ENCODE peak calls at places on chromosomes 12 and 14, in eight cellular contexts. One of them, this sample, is unnamed. For H3K4me1, the result is how much of the 10 kb centered on the place peaks cover.

GRCh38 chr12:13652105-13652504 is 329.3 kb downstream of the GRIN2B start:
- DNase-seq in psoas muscle: no peak
- DNase-seq in right atrium auricular region: no peak
- DNase-seq in transverse colon: no peak
- DNase-seq in cardiac muscle cell: no peak
- DNase-seq in neural progenitor cell: no peak
- DNase-seq in HepG2: no peak
- DNase-seq in NT2/D1: no peak
- DNase-seq in this sample: no peak

GRCh38 chr14:68795602-68796417 is 2.9 kb upstream of the ZFP36L1 start:
- DNase-seq in right atrium auricular region: peak
- DNase-seq in NT2/D1: no peak
- DNase-seq in neural progenitor cell: peak
- DNase-seq in HepG2: peak
- DNase-seq in cardiac muscle cell: peak
- DNase-seq in psoas muscle: peak
- DNase-seq in transverse colon: peak
- DNase-seq in this sample: peak

GRCh38 chr14:91464615-91465205 is 45.4 kb downstream of the PPP4R3A start:
- DNase-seq in NT2/D1: no peak
- DNase-seq in right atrium auricular region: no peak
- DNase-seq in psoas muscle: no peak
- DNase-seq in cardiac muscle cell: no peak
- DNase-seq in transverse colon: no peak
- DNase-seq in HepG2: no peak
- DNase-seq in neural progenitor cell: peak
- DNase-seq in this sample: peak

GRCh38 chr12:18690653-18691052 is 47.2 kb downstream of the PLCZ1 start:
- DNase-seq in transverse colon: no peak
- DNase-seq in cardiac muscle cell: no peak
- DNase-seq in HepG2: no peak
- DNase-seq in NT2/D1: peak
- DNase-seq in right atrium auricular region: no peak
- DNase-seq in psoas muscle: no peak
- DNase-seq in neural progenitor cell: no peak
- DNase-seq in this sample: no peak

GRCh38 chr12:11059041-11059440 is 3.1 kb downstream of the TAS2R46 start:
- DNase-seq in right atrium auricular region: no peak
- DNase-seq in NT2/D1: no peak
- DNase-seq in HepG2: no peak
- DNase-seq in neural progenitor cell: no peak
- DNase-seq in transverse colon: no peak
- DNase-seq in psoas muscle: no peak
- DNase-seq in cardiac muscle cell: peak
- DNase-seq in this sample: no peak

GRCh38 chr12:62400135-62400534 is 66.5 kb upstream of the MON2 start:
- DNase-seq in transverse colon: no peak
- DNase-seq in neural progenitor cell: no peak
- DNase-seq in right atrium auricular region: no peak
- DNase-seq in NT2/D1: no peak
- DNase-seq in cardiac muscle cell: no peak
- DNase-seq in psoas muscle: no peak
- DNase-seq in HepG2: no peak
- DNase-seq in this sample: no peak

GRCh38 chr12:1848741-1849140 is 28.4 kb downstream of the LRTM2 start:
- DNase-seq in HepG2: no peak
- DNase-seq in cardiac muscle cell: no peak
- DNase-seq in psoas muscle: no peak
- DNase-seq in neural progenitor cell: no peak
- DNase-seq in NT2/D1: no peak
- DNase-seq in transverse colon: no peak
- DNase-seq in right atrium auricular region: no peak
- DNase-seq in this sample: no peak

GRCh38 chr12:119354187-119354586 is 19.7 kb downstream of the CCDC60 start:
- DNase-seq in neural progenitor cell: no peak
- DNase-seq in psoas muscle: no peak
- DNase-seq in right atrium auricular region: no peak
- DNase-seq in transverse colon: no peak
- DNase-seq in cardiac muscle cell: no peak
- DNase-seq in HepG2: no peak
- DNase-seq in NT2/D1: no peak
- DNase-seq in this sample: no peak

GRCh38 chr12:53948650-53949593 is 5.8 kb upstream of the HOXC12 start:
- DNase-seq in transverse colon: no peak
- DNase-seq in cardiac muscle cell: no peak
- DNase-seq in HepG2: peak
- DNase-seq in neural progenitor cell: no peak
- DNase-seq in NT2/D1: no peak
- DNase-seq in right atrium auricular region: no peak
- DNase-seq in psoas muscle: no peak
- DNase-seq in this sample: no peak

GRCh38 chr12:39332661-39333175 is 110.2 kb downstream of the KIF21A start:
- DNase-seq in right atrium auricular region: no peak
- DNase-seq in neural progenitor cell: no peak
- DNase-seq in HepG2: no peak
- DNase-seq in cardiac muscle cell: no peak
- DNase-seq in transverse colon: no peak
- DNase-seq in NT2/D1: no peak
- DNase-seq in psoas muscle: no peak
- DNase-seq in this sample: no peak

GRCh38 chr14:42047421-42048045 is 440.9 kb downstream of the LRFN5 start:
- DNase-seq in neural progenitor cell: no peak
- DNase-seq in transverse colon: no peak
- DNase-seq in cardiac muscle cell: no peak
- DNase-seq in psoas muscle: no peak
- DNase-seq in right atrium auricular region: no peak
- DNase-seq in NT2/D1: no peak
- DNase-seq in HepG2: no peak
- DNase-seq in this sample: peak

GRCh38 chr12:89694542-89694941 is 14.1 kb downstream of the ATP2B1 start:
- DNase-seq in cardiac muscle cell: no peak
- DNase-seq in transverse colon: no peak
- DNase-seq in neural progenitor cell: no peak
- DNase-seq in HepG2: no peak
- DNase-seq in psoas muscle: no peak
- DNase-seq in right atrium auricular region: no peak
- DNase-seq in NT2/D1: no peak
- DNase-seq in this sample: no peak

GRCh38 chr12:130202201-130202600 is 39.9 kb downstream of the FZD10 start:
- DNase-seq in NT2/D1: no peak
- DNase-seq in cardiac muscle cell: no peak
- DNase-seq in HepG2: no peak
- DNase-seq in neural progenitor cell: no peak
- DNase-seq in psoas muscle: no peak
- DNase-seq in right atrium auricular region: no peak
- DNase-seq in transverse colon: no peak
- DNase-seq in this sample: no peak

GRCh38 chr12:103742349-103742784 is 98.7 kb downstream of the NT5DC3 start:
- DNase-seq in psoas muscle: no peak
- DNase-seq in transverse colon: peak
- DNase-seq in HepG2: no peak
- DNase-seq in right atrium auricular region: no peak
- DNase-seq in neural progenitor cell: no peak
- DNase-seq in cardiac muscle cell: no peak
- DNase-seq in NT2/D1: no peak
- DNase-seq in this sample: no peak

DNA sequence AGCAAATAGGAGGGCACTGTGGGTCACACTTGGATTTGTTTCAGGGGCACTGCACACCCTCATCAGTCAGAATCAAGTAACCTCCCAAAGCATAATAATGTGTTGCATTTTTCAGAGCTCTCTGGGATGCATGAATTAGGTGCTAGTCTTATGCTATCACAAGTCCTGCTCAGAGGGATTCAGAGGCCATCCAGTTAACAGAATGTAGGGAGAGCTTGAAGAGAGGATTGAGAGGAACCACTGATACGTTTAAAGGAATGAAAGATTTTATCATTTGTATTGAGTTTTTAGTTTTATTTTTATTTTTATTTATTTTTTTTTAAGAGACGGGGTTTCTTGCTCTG is 44.6 kb downstream of the ANO6 start:
- DNase-seq in HepG2: no peak
- DNase-seq in transverse colon: no peak
- DNase-seq in NT2/D1: no peak
- DNase-seq in right atrium auricular region: no peak
- DNase-seq in neural progenitor cell: no peak
- DNase-seq in psoas muscle: no peak
- DNase-seq in cardiac muscle cell: no peak
- DNase-seq in this sample: no peak
- H3K4me1 ChIP-seq in HepG2: half or more
- H3K4me1 ChIP-seq in transverse colon: under half
- H3K4me1 ChIP-seq in NT2/D1: under half
- H3K4me1 ChIP-seq in right atrium auricular region: under half
- H3K4me1 ChIP-seq in neural progenitor cell: under half
- H3K4me1 ChIP-seq in psoas muscle: half or more
- H3K4me1 ChIP-seq in cardiac muscle cell: under half
- H3K4me1 ChIP-seq in this sample: under half

GRCh38 chr12:75479963-75480461 is 543 bp upstream of the GLIPR1 start:
- DNase-seq in neural progenitor cell: no peak
- DNase-seq in HepG2: no peak
- DNase-seq in psoas muscle: no peak
- DNase-seq in transverse colon: no peak
- DNase-seq in NT2/D1: no peak
- DNase-seq in cardiac muscle cell: no peak
- DNase-seq in right atrium auricular region: no peak
- DNase-seq in this sample: no peak

GRCh38 chr12:75481774-75482173 is 1.2 kb downstream of the GLIPR1 start:
- DNase-seq in neural progenitor cell: no peak
- DNase-seq in cardiac muscle cell: no peak
- DNase-seq in right atrium auricular region: no peak
- DNase-seq in transverse colon: peak
- DNase-seq in psoas muscle: no peak
- DNase-seq in HepG2: no peak
- DNase-seq in NT2/D1: no peak
- DNase-seq in this sample: no peak

GRCh38 chr12:75482636-75483035 is 2.1 kb downstream of the GLIPR1 start:
- DNase-seq in transverse colon: no peak
- DNase-seq in HepG2: no peak
- DNase-seq in right atrium auricular region: no peak
- DNase-seq in neural progenitor cell: no peak
- DNase-seq in NT2/D1: no peak
- DNase-seq in cardiac muscle cell: no peak
- DNase-seq in psoas muscle: no peak
- DNase-seq in this sample: no peak

GRCh38 chr12:75480469-75480949 is at the start of gene GLIPR1:
- DNase-seq in transverse colon: peak
- DNase-seq in neural progenitor cell: peak
- DNase-seq in HepG2: peak
- DNase-seq in psoas muscle: peak
- DNase-seq in cardiac muscle cell: no peak
- DNase-seq in right atrium auricular region: peak
- DNase-seq in NT2/D1: no peak
- DNase-seq in this sample: peak

DNA sequence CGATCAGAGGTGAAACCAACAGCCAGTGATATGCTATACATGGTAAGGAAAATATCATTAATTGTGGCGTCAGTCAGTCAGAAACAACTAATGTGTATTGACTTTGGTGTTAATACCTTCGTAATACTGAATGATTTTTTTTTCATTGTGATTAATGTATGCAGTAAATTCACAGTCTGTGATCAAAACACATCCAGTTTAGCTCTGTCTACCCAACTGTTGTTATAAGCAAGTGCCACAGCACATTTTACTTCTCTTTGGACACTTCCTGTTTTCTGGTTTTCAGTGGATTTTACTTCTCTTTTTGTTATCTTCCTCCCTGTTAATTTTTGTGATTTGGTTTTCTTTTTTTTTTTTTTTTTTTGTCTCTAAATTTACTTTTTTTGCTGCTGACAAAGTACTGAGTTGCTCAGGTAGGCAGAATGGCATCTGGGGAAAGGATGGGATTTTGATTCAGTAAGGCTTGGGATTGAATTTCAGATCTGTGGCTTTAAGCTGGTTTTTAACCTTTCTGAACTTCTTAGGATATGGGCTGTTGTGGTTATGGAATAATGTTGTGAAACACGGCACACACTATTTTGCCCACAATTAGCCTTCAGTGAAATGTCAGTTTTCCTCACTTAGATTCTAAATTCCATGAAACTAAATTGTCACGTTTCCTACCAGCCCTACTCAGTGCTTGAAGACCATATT is 604 bp downstream of the GLIPR1 start:
- DNase-seq in neural progenitor cell: no peak
- DNase-seq in NT2/D1: no peak
- DNase-seq in transverse colon: no peak
- DNase-seq in cardiac muscle cell: no peak
- DNase-seq in right atrium auricular region: no peak
- DNase-seq in HepG2: no peak
- DNase-seq in psoas muscle: no peak
- DNase-seq in this sample: no peak
- H3K4me1 ChIP-seq in neural progenitor cell: under half
- H3K4me1 ChIP-seq in NT2/D1: under half
- H3K4me1 ChIP-seq in transverse colon: under half
- H3K4me1 ChIP-seq in cardiac muscle cell: under half
- H3K4me1 ChIP-seq in right atrium auricular region: under half
- H3K4me1 ChIP-seq in HepG2: under half
- H3K4me1 ChIP-seq in psoas muscle: under half
- H3K4me1 ChIP-seq in this sample: under half

GRCh38 chr12:108559748-108560147 is 1.2 kb downstream of the SART3 start:
- DNase-seq in psoas muscle: no peak
- DNase-seq in NT2/D1: no peak
- DNase-seq in neural progenitor cell: no peak
- DNase-seq in right atrium auricular region: no peak
- DNase-seq in transverse colon: no peak
- DNase-seq in HepG2: no peak
- DNase-seq in cardiac muscle cell: no peak
- DNase-seq in this sample: no peak
- H3K4me1 ChIP-seq in psoas muscle: half or more
- H3K4me1 ChIP-seq in NT2/D1: under half
- H3K4me1 ChIP-seq in neural progenitor cell: under half
- H3K4me1 ChIP-seq in right atrium auricular region: half or more
- H3K4me1 ChIP-seq in transverse colon: under half
- H3K4me1 ChIP-seq in HepG2: half or more
- H3K4me1 ChIP-seq in cardiac muscle cell: under half
- H3K4me1 ChIP-seq in this sample: under half

GRCh38 chr14:94111276-94112095 is 950 bp downstream of the IFI27 start:
- DNase-seq in HepG2: no peak
- DNase-seq in right atrium auricular region: no peak
- DNase-seq in NT2/D1: no peak
- DNase-seq in psoas muscle: no peak
- DNase-seq in neural progenitor cell: no peak
- DNase-seq in cardiac muscle cell: no peak
- DNase-seq in transverse colon: no peak
- DNase-seq in this sample: no peak

GRCh38 chr14:94113908-94114588 is 3.5 kb downstream of the IFI27 start:
- DNase-seq in NT2/D1: no peak
- DNase-seq in transverse colon: no peak
- DNase-seq in psoas muscle: no peak
- DNase-seq in neural progenitor cell: no peak
- DNase-seq in right atrium auricular region: no peak
- DNase-seq in cardiac muscle cell: no peak
- DNase-seq in HepG2: no peak
- DNase-seq in this sample: no peak

GRCh38 chr14:94113073-94113472 is 2.5 kb downstream of the IFI27 start:
- DNase-seq in neural progenitor cell: no peak
- DNase-seq in NT2/D1: no peak
- DNase-seq in cardiac muscle cell: no peak
- DNase-seq in HepG2: no peak
- DNase-seq in right atrium auricular region: no peak
- DNase-seq in transverse colon: no peak
- DNase-seq in psoas muscle: no peak
- DNase-seq in this sample: no peak

GRCh38 chr14:94113490-94113889 is 3.0 kb downstream of the IFI27 start:
- DNase-seq in psoas muscle: no peak
- DNase-seq in transverse colon: peak
- DNase-seq in neural progenitor cell: no peak
- DNase-seq in cardiac muscle cell: peak
- DNase-seq in HepG2: no peak
- DNase-seq in right atrium auricular region: no peak
- DNase-seq in NT2/D1: no peak
- DNase-seq in this sample: no peak

GRCh38 chr14:94112513-94113060 is 2.1 kb downstream of the IFI27 start:
- DNase-seq in transverse colon: peak
- DNase-seq in psoas muscle: no peak
- DNase-seq in NT2/D1: no peak
- DNase-seq in right atrium auricular region: no peak
- DNase-seq in HepG2: no peak
- DNase-seq in neural progenitor cell: no peak
- DNase-seq in cardiac muscle cell: no peak
- DNase-seq in this sample: peak
- H3K4me1 ChIP-seq in transverse colon: under half
- H3K4me1 ChIP-seq in psoas muscle: under half
- H3K4me1 ChIP-seq in NT2/D1: under half
- H3K4me1 ChIP-seq in right atrium auricular region: under half
- H3K4me1 ChIP-seq in HepG2: half or more
- H3K4me1 ChIP-seq in neural progenitor cell: under half
- H3K4me1 ChIP-seq in cardiac muscle cell: under half
- H3K4me1 ChIP-seq in this sample: under half